ENCODE peak calls at places on chromosomes 3 and 15, in ten cellular contexts. P is mesendoderm; S is keratinocyte; M is heart left ventricle; Q is breast epithelium; F is transverse colon; W is NT2/D1; O is A673; B is CD8-positive, alpha-beta memory T cell; Y is CD4-positive, CD25-positive, alpha-beta regulatory T cell. U is an unnamed sample.
A peak's percentile ranks its signal among the peaks of the same experiment; 100 is the strongest.

GRCh38 chr3:30198162-30198561 is 408.2 kb upstream of the TGFBR2 start:
- DNase-seq in S (no peak), F (no peak), Y (no peak), Q (no peak), B (no peak), W (no peak), P (no peak), M (no peak), O (peak; percentile 22), U (no peak)

GRCh38 chr3:72155391-72156064 is 370.6 kb upstream of the PROK2 start:
- DNase-seq in B (no peak), P (no peak), Q (peak; percentile 37), O (no peak), F (peak; percentile 53), W (no peak), M (no peak), Y (no peak), S (no peak), U (peak; percentile 76)

GRCh38 chr15:83064859-83065258 is 2.2 kb downstream of the BTBD1 start:
- DNase-seq in M (no peak), B (no peak), O (no peak), Y (peak; percentile 5), F (no peak), W (no peak), S (no peak), Q (no peak), P (no peak), U (no peak)

GRCh38 chr15:66497502-66498455 is at the start of gene SNAPC5:
- DNase-seq in B (peak; percentile 97), F (peak; percentile 98), M (peak; percentile 96), O (peak; percentile 98), W (peak; percentile 98), Y (peak; percentile 96), Q (peak; percentile 96), S (peak; percentile 75), P (peak; percentile 98), U (peak; percentile 96)

GRCh38 chr3:184239221-184239620 is 9.5 kb downstream of the ALG3 start:
- DNase-seq in Y (no peak), Q (no peak), W (no peak), F (no peak), M (no peak), P (no peak), B (no peak), S (no peak), O (no peak), U (no peak)

GRCh38 chr3:172106989-172107388 is 67.6 kb downstream of the FNDC3B start:
- DNase-seq in M (no peak), W (no peak), O (no peak), Q (no peak), Y (peak; percentile 78), P (no peak), S (no peak), F (peak; percentile 70), B (peak; percentile 56), U (no peak)

GRCh38 chr15:96345560-96346389 is 15.3 kb downstream of the NR2F2 start:
- DNase-seq in B (no peak), O (peak; percentile 88), W (no peak), Y (no peak), S (no peak), M (peak; percentile 83), Q (no peak), F (no peak), P (peak; percentile 85), U (peak; percentile 89)

GRCh38 chr15:90708516-90708915 is 8.6 kb upstream of the BLM start:
- DNase-seq in F (no peak), P (peak; percentile 43), Q (no peak), Y (no peak), M (no peak), S (no peak), B (no peak), O (no peak), W (no peak), U (no peak)

GRCh38 chr15:95325763-95326688 is 1004.5 kb upstream of the NR2F2 start:
- DNase-seq in S (no peak), F (no peak), W (no peak), Y (no peak), B (no peak), Q (no peak), M (no peak), P (peak; percentile 3), O (no peak), U (peak; percentile 76)

GRCh38 chr15:80864666-80865065 is 85.5 kb downstream of the CEMIP start:
- DNase-seq in Y (no peak), W (no peak), S (no peak), M (no peak), O (no peak), F (no peak), P (no peak), Q (no peak), B (no peak), U (no peak)
- H3K4me1 ChIP-seq in Y (no peaks in the 10 kb centered on the region), W (peaks cover 5% of the 10 kb centered on the region), S (no peaks in the 10 kb centered on the region), M (no peaks in the 10 kb centered on the region), O (no peaks in the 10 kb centered on the region), F (no peaks in the 10 kb centered on the region), P (no peaks in the 10 kb centered on the region), Q (no peaks in the 10 kb centered on the region), B (no peaks in the 10 kb centered on the region), U (no peaks in the 10 kb centered on the region)

DNA sequence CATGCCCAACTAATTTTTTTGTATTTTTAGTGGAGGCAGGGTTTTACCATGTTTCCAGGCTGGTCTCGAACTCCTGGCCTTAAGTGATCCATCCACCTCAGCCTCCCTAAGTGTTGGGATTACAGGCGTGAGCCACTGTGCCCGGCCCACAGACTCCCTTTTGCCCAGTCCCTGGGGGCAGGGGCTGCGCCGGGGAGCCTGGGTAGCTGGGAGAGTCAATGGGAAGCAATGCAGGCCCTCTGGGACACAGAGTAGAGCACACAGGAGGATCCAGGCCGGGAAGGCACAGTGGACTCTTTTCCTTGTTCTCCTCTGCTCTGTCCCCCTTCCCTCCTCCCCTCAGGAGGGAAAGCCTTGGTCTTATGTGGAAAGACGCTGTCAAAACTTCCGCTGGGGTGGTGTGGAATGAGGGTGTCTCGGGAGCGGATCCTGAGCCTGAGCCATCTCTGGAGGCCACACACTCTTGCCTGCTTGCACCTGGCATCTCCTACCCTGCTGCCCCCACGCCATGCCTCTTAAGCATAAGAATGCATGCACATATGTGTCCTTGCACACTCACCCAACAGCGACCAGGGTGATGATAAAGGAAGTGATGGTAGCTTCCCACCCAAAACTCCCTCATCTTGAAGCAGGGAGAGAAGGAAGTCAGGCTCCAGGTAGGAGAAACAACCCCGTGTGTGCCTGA is 11.9 kb upstream of the PRKCD start:
- DNase-seq in W (no peak), S (no peak), P (no peak), Y (no peak), B (no peak), O (no peak), F (no peak), Q (no peak), M (no peak), U (no peak)
- H3K4me1 ChIP-seq in W (peaks cover 16% of the 10 kb centered on the region), S (peaks cover 11% of the 10 kb centered on the region), P (no peaks in the 10 kb centered on the region), Y (no peaks in the 10 kb centered on the region), B (no peaks in the 10 kb centered on the region), O (no peaks in the 10 kb centered on the region), F (peaks cover 45% of the 10 kb centered on the region), Q (no peaks in the 10 kb centered on the region), M (peaks cover 6% of the 10 kb centered on the region), U (no peaks in the 10 kb centered on the region)

GRCh38 chr15:68494573-68495105 is 62.7 kb upstream of the ITGA11 start:
- DNase-seq in Y (no peak), Q (no peak), O (no peak), F (no peak), W (no peak), S (no peak), M (no peak), B (no peak), P (no peak), U (no peak)

GRCh38 chr15:68498076-68498475 is 66.1 kb upstream of the ITGA11 start:
- DNase-seq in F (no peak), O (no peak), S (no peak), Q (no peak), Y (no peak), W (no peak), M (no peak), B (no peak), P (no peak), U (no peak)

GRCh38 chr15:68495221-68495950 is 63.4 kb upstream of the ITGA11 start:
- DNase-seq in P (no peak), Y (no peak), F (no peak), Q (no peak), O (no peak), S (no peak), W (no peak), M (no peak), B (no peak), U (no peak)

GRCh38 chr15:68497206-68497910 is 65.4 kb upstream of the ITGA11 start:
- DNase-seq in Q (no peak), S (no peak), F (no peak), B (no peak), O (no peak), P (peak; percentile 48), Y (no peak), M (no peak), W (no peak), U (no peak)

GRCh38 chr15:68495981-68496705 is 64.2 kb upstream of the ITGA11 start:
- DNase-seq in F (no peak), W (no peak), B (no peak), O (no peak), P (no peak), Y (no peak), M (no peak), S (no peak), Q (no peak), U (no peak)
- H3K4me1 ChIP-seq in F (no peaks in the 10 kb centered on the region), W (no peaks in the 10 kb centered on the region), B (no peaks in the 10 kb centered on the region), O (no peaks in the 10 kb centered on the region), P (peaks cover 2% of the 10 kb centered on the region), Y (no peaks in the 10 kb centered on the region), M (peaks cover 16% of the 10 kb centered on the region), S (no peaks in the 10 kb centered on the region), Q (no peaks in the 10 kb centered on the region), U (peaks cover 5% of the 10 kb centered on the region)

GRCh38 chr3:66489115-66489514 is 11.7 kb downstream of the LRIG1 start:
- DNase-seq in W (no peak), P (no peak), Y (no peak), M (no peak), B (no peak), S (no peak), O (no peak), F (no peak), Q (no peak), U (no peak)

GRCh38 chr3:66487475-66487874 is 13.3 kb downstream of the LRIG1 start:
- DNase-seq in Q (no peak), W (no peak), B (no peak), Y (no peak), O (no peak), P (no peak), M (no peak), F (no peak), S (no peak), U (no peak)

GRCh38 chr3:66489577-66489976 is 11.2 kb downstream of the LRIG1 start:
- DNase-seq in O (no peak), Y (no peak), B (no peak), S (no peak), Q (no peak), W (no peak), P (no peak), M (no peak), F (no peak), U (no peak)

GRCh38 chr3:66490214-66490613 is 10.6 kb downstream of the LRIG1 start:
- DNase-seq in B (no peak), Y (peak; percentile 33), Q (peak; percentile 46), F (peak; percentile 39), M (no peak), P (no peak), W (no peak), O (no peak), S (no peak), U (no peak)

DNA sequence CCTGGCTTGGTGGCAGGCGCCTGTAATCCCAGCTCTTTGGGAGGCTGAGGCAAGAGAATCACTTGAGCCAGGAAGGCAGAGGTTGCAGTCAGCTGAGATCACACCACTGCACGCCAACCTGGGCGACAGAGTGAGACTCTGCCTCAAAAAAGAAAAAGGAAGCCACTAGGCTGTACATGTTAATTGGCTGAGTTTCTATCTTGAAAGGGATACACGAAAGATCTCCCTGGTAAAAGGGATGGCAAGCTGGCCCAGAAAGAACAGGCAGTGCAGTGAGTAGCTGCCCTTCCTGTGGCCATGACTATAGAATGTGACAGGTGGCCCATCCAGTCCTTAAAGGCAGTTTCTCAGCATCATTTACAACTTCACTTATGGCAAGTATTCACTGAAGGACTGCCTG is 12.3 kb downstream of the LRIG1 start:
- DNase-seq in Q (no peak), W (no peak), M (no peak), P (no peak), F (no peak), B (no peak), Y (no peak), S (no peak), O (no peak), U (no peak)
- H3K4me1 ChIP-seq in Q (peaks cover 5% of the 10 kb centered on the region), W (peaks cover 2% of the 10 kb centered on the region), M (peaks cover 92% of the 10 kb centered on the region), P (peaks cover 24% of the 10 kb centered on the region), F (peaks cover 40% of the 10 kb centered on the region), B (peaks cover 81% of the 10 kb centered on the region), Y (peaks cover 92% of the 10 kb centered on the region), S (peaks cover 4% of the 10 kb centered on the region), O (peaks cover 10% of the 10 kb centered on the region), U (peaks cover 24% of the 10 kb centered on the region)

U was measured in ovary.